ENCODE peak calls at places on chromosomes 7 and 10, in eight cellular contexts. K, V, D, X, P, Z, T and N are unnamed samples.

GRCh38 chr10:98163941-98164340 is 29.5 kb downstream of the R3HCC1L start:
- DNase-seq in V (no peak), Z (no peak), D (no peak), X (no peak), P (no peak), T (no peak), K (no peak), N (no peak)

GRCh38 chr7:87715511-87715910 is 87.3 kb downstream of the RUNDC3B start:
- DNase-seq in Z (no peak), T (no peak), P (no peak), D (no peak), X (no peak), V (no peak), K (no peak), N (no peak)

GRCh38 chr10:53153831-53154230 is 381.2 kb upstream of the MBL2 start:
- DNase-seq in K (no peak), P (no peak), Z (no peak), D (no peak), T (no peak), X (no peak), V (no peak), N (no peak)

GRCh38 chr10:15719899-15720634 is at the start of gene ITGA8:
- DNase-seq in V (peak), D (no peak), X (no peak), T (no peak), K (no peak), P (peak), Z (no peak), N (peak)

GRCh38 chr7:106848851-106849442 is 16.1 kb upstream of the PIK3CG start:
- DNase-seq in P (no peak), T (no peak), K (no peak), Z (no peak), V (no peak), D (no peak), X (no peak), N (no peak)

GRCh38 chr7:135152447-135152846 is 4.6 kb downstream of the TMEM140 start:
- DNase-seq in V (no peak), T (no peak), X (no peak), D (no peak), P (no peak), Z (no peak), K (no peak), N (no peak)

GRCh38 chr10:96830511-96831199 is 1.4 kb upstream of the LCOR start:
- DNase-seq in X (peak), Z (peak), K (peak), V (peak), D (peak), P (no peak), T (peak), N (peak)

GRCh38 chr10:90929179-90929578 is 8.3 kb upstream of the ANKRD1 start:
- DNase-seq in V (no peak), X (no peak), K (no peak), Z (no peak), P (no peak), D (no peak), T (no peak), N (no peak)

GRCh38 chr7:66015440-66016130 is 33.6 kb upstream of the GUSB start:
- DNase-seq in V (no peak), X (no peak), T (no peak), P (no peak), D (no peak), K (no peak), Z (no peak), N (no peak)

GRCh38 chr7:141617280-141617679 is 66.1 kb downstream of the AGK start:
- DNase-seq in X (no peak), D (no peak), T (no peak), K (no peak), P (no peak), V (no peak), Z (no peak), N (no peak)

GRCh38 chr10:102119417-102120141 is 589 bp downstream of the LDB1 start:
- DNase-seq in V (peak), Z (peak), P (peak), T (peak), D (no peak), X (no peak), K (peak), N (peak)

GRCh38 chr10:22433875-22434274 is 88.6 kb downstream of the SPAG6 start:
- DNase-seq in Z (no peak), X (peak), D (no peak), V (no peak), T (no peak), K (no peak), P (no peak), N (no peak)

GRCh38 chr10:60473557-60473956 is 83.9 kb upstream of the ANK3 start:
- DNase-seq in P (no peak), X (no peak), D (no peak), Z (no peak), V (no peak), T (no peak), K (no peak), N (no peak)

GRCh38 chr10:21811245-21811585 is 192.3 kb downstream of the DNAJC1 start:
- DNase-seq in V (no peak), X (no peak), D (no peak), Z (no peak), P (no peak), K (no peak), T (no peak), N (no peak)

GRCh38 chr10:16117305-16117695 is 257.0 kb upstream of the MINDY3 start:
- DNase-seq in K (no peak), P (no peak), Z (no peak), V (no peak), T (no peak), D (no peak), X (no peak), N (no peak)

GRCh38 chr7:77665161-77665560 is 31.1 kb upstream of the RSBN1L start:
- DNase-seq in T (no peak), V (no peak), K (no peak), Z (no peak), D (no peak), X (no peak), P (no peak), N (no peak)

GRCh38 chr10:70053212-70053895 is 708 bp downstream of the MACROH2A2 start:
- DNase-seq in T (peak), Z (peak), K (no peak), V (no peak), D (no peak), X (no peak), P (peak), N (no peak)

GRCh38 chr10:90195288-90195840 is 494.0 kb downstream of the KIF20B start:
- DNase-seq in D (no peak), X (no peak), K (no peak), Z (no peak), P (no peak), V (peak), T (no peak), N (no peak)

GRCh38 chr10:114278140-114278883 is 39.3 kb downstream of the VWA2 start:
- DNase-seq in K (no peak), V (no peak), Z (no peak), X (no peak), T (no peak), P (no peak), D (no peak), N (no peak)

GRCh38 chr10:132705173-132705572 is 80.8 kb downstream of the NKX6-2 start:
- DNase-seq in V (no peak), X (no peak), D (peak), Z (no peak), K (no peak), T (no peak), P (peak), N (no peak)

GRCh38 chr7:36490335-36490940 is 100.8 kb downstream of the ANLN start:
- DNase-seq in D (no peak), V (peak), P (no peak), Z (no peak), T (no peak), K (no peak), X (no peak), N (no peak)

GRCh38 chr10:68594405-68594804 is 34.3 kb downstream of the TET1 start:
- DNase-seq in T (no peak), Z (no peak), X (no peak), K (no peak), D (no peak), V (no peak), P (no peak), N (no peak)

GRCh38 chr7:102320181-102320580 is 33.5 kb downstream of the SH2B2 start:
- DNase-seq in Z (no peak), V (no peak), X (no peak), K (no peak), T (no peak), P (no peak), D (no peak), N (no peak)

GRCh38 chr7:138838166-138838565 is 40.2 kb upstream of the ATP6V0A4 start:
- DNase-seq in D (no peak), T (no peak), Z (no peak), V (no peak), K (no peak), P (no peak), X (no peak), N (no peak)

GRCh38 chr7:84134169-84134568 is 60.4 kb downstream of the SEMA3A start:
- DNase-seq in Z (no peak), D (no peak), K (no peak), V (no peak), T (no peak), P (no peak), X (no peak), N (no peak)

GRCh38 chr7:28904539-28905143 is 53.5 kb downstream of the TRIL start:
- DNase-seq in K (no peak), X (no peak), V (no peak), Z (no peak), T (no peak), D (no peak), P (no peak), N (no peak)

GRCh38 chr7:87474046-87474445 is 1.4 kb downstream of the ABCB4 start:
- DNase-seq in V (no peak), X (no peak), K (no peak), D (no peak), Z (no peak), T (no peak), P (no peak), N (no peak)

GRCh38 chr7:2632717-2633537 is 1.1 kb downstream of the TTYH3 start:
- DNase-seq in D (peak), P (peak), Z (peak), X (no peak), K (peak), V (no peak), T (peak), N (peak)

GRCh38 chr10:12130237-12130872 is 878 bp downstream of the SEC61A2 start:
- DNase-seq in V (peak), Z (peak), X (no peak), P (no peak), K (peak), D (peak), T (no peak), N (peak)

GRCh38 chr7:118288098-118288497 is 63.6 kb downstream of the ANKRD7 start:
- DNase-seq in D (no peak), Z (no peak), T (no peak), X (peak), P (no peak), K (no peak), V (no peak), N (no peak)

GRCh38 chr7:43650457-43651052 is 67.6 kb downstream of the STK17A start:
- DNase-seq in Z (no peak), V (no peak), D (no peak), P (no peak), T (no peak), X (no peak), K (no peak), N (no peak)

GRCh38 chr10:61899045-61899444 is 2.5 kb upstream of the ARID5B start:
- DNase-seq in P (no peak), D (peak), Z (no peak), K (no peak), X (no peak), V (peak), T (no peak), N (no peak)

GRCh38 chr7:30424536-30424935 is 54.0 kb downstream of the NOD1 start:
- DNase-seq in Z (no peak), P (no peak), T (no peak), K (no peak), X (no peak), D (no peak), V (no peak), N (no peak)

GRCh38 chr7:140358024-140358770 is 40.1 kb downstream of the SLC37A3 start:
- DNase-seq in Z (no peak), P (no peak), V (no peak), D (no peak), K (no peak), T (no peak), X (no peak), N (no peak)

GRCh38 chr7:82444220-82445049 is 858 bp upstream of the CACNA2D1 start:
- DNase-seq in K (no peak), V (peak), T (no peak), X (no peak), P (no peak), D (no peak), Z (no peak), N (no peak)

GRCh38 chr10:25026463-25026862 is 10.1 kb downstream of the THNSL1 start:
- DNase-seq in D (no peak), K (no peak), T (no peak), V (no peak), Z (no peak), X (no peak), P (no peak), N (no peak)